ENCODE peak calls at places on chromosomes 7 and 10, in eight cellular contexts. One of them, this sample, is unnamed.

GRCh38 chr7:46360811-46361210 is 439.7 kb upstream of the IGFBP3 start:
- DNase-seq in mesendoderm: no peak
- DNase-seq in mesothelial cell of epicardium: no peak
- DNase-seq in HFF-Myc: no peak
- DNase-seq in foreskin fibroblast: no peak
- DNase-seq in stomach: no peak
- DNase-seq in A549: no peak
- DNase-seq in suprapubic skin: no peak
- DNase-seq in this sample: no peak

GRCh38 chr7:133678137-133678814 is 425.4 kb downstream of the EXOC4 start:
- DNase-seq in mesendoderm: no peak
- DNase-seq in mesothelial cell of epicardium: no peak
- DNase-seq in HFF-Myc: no peak
- DNase-seq in foreskin fibroblast: no peak
- DNase-seq in stomach: no peak
- DNase-seq in A549: no peak
- DNase-seq in suprapubic skin: no peak
- DNase-seq in this sample: no peak

GRCh38 chr10:21368728-21369425 is 156.6 kb downstream of the SKIDA1 start:
- DNase-seq in mesendoderm: no peak
- DNase-seq in mesothelial cell of epicardium: no peak
- DNase-seq in HFF-Myc: no peak
- DNase-seq in foreskin fibroblast: no peak
- DNase-seq in stomach: no peak
- DNase-seq in A549: no peak
- DNase-seq in suprapubic skin: no peak
- DNase-seq in this sample: no peak

GRCh38 chr10:103574116-103575061 is 80.9 kb downstream of the NEURL1 start:
- DNase-seq in mesendoderm: no peak
- DNase-seq in mesothelial cell of epicardium: no peak
- DNase-seq in HFF-Myc: no peak
- DNase-seq in foreskin fibroblast: no peak
- DNase-seq in stomach: no peak
- DNase-seq in A549: no peak
- DNase-seq in suprapubic skin: no peak
- DNase-seq in this sample: no peak

GRCh38 chr7:19491821-19492452 is 216.9 kb downstream of the POLR1F start:
- DNase-seq in mesendoderm: peak; percentile 29
- DNase-seq in mesothelial cell of epicardium: no peak
- DNase-seq in HFF-Myc: peak; percentile 15
- DNase-seq in foreskin fibroblast: peak; percentile 71
- DNase-seq in stomach: no peak
- DNase-seq in A549: peak; percentile 24
- DNase-seq in suprapubic skin: no peak
- DNase-seq in this sample: peak; percentile 23

GRCh38 chr7:115146148-115146547 is 224.3 kb downstream of the MDFIC start:
- DNase-seq in mesendoderm: no peak
- DNase-seq in mesothelial cell of epicardium: no peak
- DNase-seq in HFF-Myc: no peak
- DNase-seq in foreskin fibroblast: no peak
- DNase-seq in stomach: no peak
- DNase-seq in A549: no peak
- DNase-seq in suprapubic skin: no peak
- DNase-seq in this sample: no peak

GRCh38 chr7:94580601-94581000 is 71.0 kb downstream of the CASD1 start:
- DNase-seq in mesendoderm: peak; percentile 46
- DNase-seq in mesothelial cell of epicardium: no peak
- DNase-seq in HFF-Myc: no peak
- DNase-seq in foreskin fibroblast: peak; percentile 44
- DNase-seq in stomach: no peak
- DNase-seq in A549: peak; percentile 85
- DNase-seq in suprapubic skin: no peak
- DNase-seq in this sample: no peak

GRCh38 chr10:69449841-69450240 is 1.4 kb upstream of the TSPAN15 start:
- DNase-seq in mesendoderm: peak; percentile 90
- DNase-seq in mesothelial cell of epicardium: no peak
- DNase-seq in HFF-Myc: peak; percentile 40
- DNase-seq in foreskin fibroblast: peak; percentile 37
- DNase-seq in stomach: peak; percentile 69
- DNase-seq in A549: peak; percentile 95
- DNase-seq in suprapubic skin: peak; percentile 68
- DNase-seq in this sample: peak; percentile 59

GRCh38 chr7:44307301-44307900 is 18.0 kb downstream of the CAMK2B start:
- DNase-seq in mesendoderm: peak; percentile 77
- DNase-seq in mesothelial cell of epicardium: no peak
- DNase-seq in HFF-Myc: peak; percentile 11
- DNase-seq in foreskin fibroblast: peak; percentile 75
- DNase-seq in stomach: peak; percentile 25
- DNase-seq in A549: peak; percentile 59
- DNase-seq in suprapubic skin: peak; percentile 35
- DNase-seq in this sample: no peak

GRCh38 chr7:27409776-27410175 is 167.2 kb downstream of the EVX1 start:
- DNase-seq in mesendoderm: peak; percentile 4
- DNase-seq in mesothelial cell of epicardium: no peak
- DNase-seq in HFF-Myc: peak; percentile 76
- DNase-seq in foreskin fibroblast: peak; percentile 55
- DNase-seq in stomach: no peak
- DNase-seq in A549: no peak
- DNase-seq in suprapubic skin: no peak
- DNase-seq in this sample: peak; percentile 26

GRCh38 chr10:50497758-50498157 is 126.0 kb downstream of the SGMS1 start:
- DNase-seq in mesendoderm: no peak
- DNase-seq in mesothelial cell of epicardium: no peak
- DNase-seq in HFF-Myc: no peak
- DNase-seq in foreskin fibroblast: peak; percentile 36
- DNase-seq in stomach: no peak
- DNase-seq in A549: peak; percentile 2
- DNase-seq in suprapubic skin: no peak
- DNase-seq in this sample: no peak

GRCh38 chr7:16795624-16796023 is 9.2 kb downstream of the AGR2 start:
- DNase-seq in mesendoderm: no peak
- DNase-seq in mesothelial cell of epicardium: no peak
- DNase-seq in HFF-Myc: peak; percentile 37
- DNase-seq in foreskin fibroblast: no peak
- DNase-seq in stomach: no peak
- DNase-seq in A549: no peak
- DNase-seq in suprapubic skin: no peak
- DNase-seq in this sample: no peak

GRCh38 chr7:34900891-34901493 is 136.3 kb downstream of the DPY19L1 start:
- DNase-seq in mesendoderm: peak; percentile 84
- DNase-seq in mesothelial cell of epicardium: no peak
- DNase-seq in HFF-Myc: no peak
- DNase-seq in foreskin fibroblast: no peak
- DNase-seq in stomach: no peak
- DNase-seq in A549: peak; percentile 23
- DNase-seq in suprapubic skin: no peak
- DNase-seq in this sample: no peak

GRCh38 chr7:45074738-45075644 is 13.8 kb downstream of the NACAD start:
- DNase-seq in mesendoderm: no peak
- DNase-seq in mesothelial cell of epicardium: no peak
- DNase-seq in HFF-Myc: no peak
- DNase-seq in foreskin fibroblast: no peak
- DNase-seq in stomach: no peak
- DNase-seq in A549: no peak
- DNase-seq in suprapubic skin: no peak
- DNase-seq in this sample: no peak

GRCh38 chr7:45665172-45665571 is 91.0 kb downstream of the ADCY1 start:
- DNase-seq in mesendoderm: peak; percentile 2
- DNase-seq in mesothelial cell of epicardium: no peak
- DNase-seq in HFF-Myc: no peak
- DNase-seq in foreskin fibroblast: no peak
- DNase-seq in stomach: no peak
- DNase-seq in A549: no peak
- DNase-seq in suprapubic skin: no peak
- DNase-seq in this sample: no peak

GRCh38 chr10:77702166-77702565 is 64.6 kb upstream of the KCNMA1 start:
- DNase-seq in mesendoderm: no peak
- DNase-seq in mesothelial cell of epicardium: no peak
- DNase-seq in HFF-Myc: peak; percentile 66
- DNase-seq in foreskin fibroblast: peak; percentile 92
- DNase-seq in stomach: no peak
- DNase-seq in A549: no peak
- DNase-seq in suprapubic skin: no peak
- DNase-seq in this sample: no peak

GRCh38 chr7:3063016-3063753 is 19.5 kb upstream of the CARD11 start:
- DNase-seq in mesendoderm: no peak
- DNase-seq in mesothelial cell of epicardium: no peak
- DNase-seq in HFF-Myc: no peak
- DNase-seq in foreskin fibroblast: no peak
- DNase-seq in stomach: no peak
- DNase-seq in A549: no peak
- DNase-seq in suprapubic skin: no peak
- DNase-seq in this sample: no peak

GRCh38 chr7:70557281-70557680 is 574.7 kb upstream of the GALNT17 start:
- DNase-seq in mesendoderm: no peak
- DNase-seq in mesothelial cell of epicardium: no peak
- DNase-seq in HFF-Myc: no peak
- DNase-seq in foreskin fibroblast: no peak
- DNase-seq in stomach: no peak
- DNase-seq in A549: no peak
- DNase-seq in suprapubic skin: no peak
- DNase-seq in this sample: no peak

GRCh38 chr7:24911213-24911603 is 68.8 kb downstream of the OSBPL3 start:
- DNase-seq in mesendoderm: no peak
- DNase-seq in mesothelial cell of epicardium: no peak
- DNase-seq in HFF-Myc: no peak
- DNase-seq in foreskin fibroblast: no peak
- DNase-seq in stomach: no peak
- DNase-seq in A549: no peak
- DNase-seq in suprapubic skin: no peak
- DNase-seq in this sample: no peak

GRCh38 chr10:125700355-125700911 is 17.5 kb upstream of the TEX36 start:
- DNase-seq in mesendoderm: no peak
- DNase-seq in mesothelial cell of epicardium: no peak
- DNase-seq in HFF-Myc: no peak
- DNase-seq in foreskin fibroblast: peak; percentile 64
- DNase-seq in stomach: no peak
- DNase-seq in A549: peak; percentile 27
- DNase-seq in suprapubic skin: no peak
- DNase-seq in this sample: no peak

This sample was measured in LNCaP clone FGC.